ENCODE peak calls at places on chromosomes 6 and 20, in ten cellular contexts. One of them, this sample, is unnamed.
A peak's percentile ranks its signal among the peaks of the same experiment; 100 is the strongest.

GRCh38 chr20:8532169-8532568 is 400.1 kb downstream of the PLCB1 start:
- DNase-seq in fibroblast of lung: no peak
- DNase-seq in NB4: no peak
- DNase-seq in CD8-positive, alpha-beta T cell: no peak
- DNase-seq in cardiac fibroblast: no peak
- DNase-seq in epithelial cell of esophagus: no peak
- DNase-seq in breast epithelium: no peak
- DNase-seq in CD4-positive, alpha-beta T cell: no peak
- DNase-seq in GM20000: no peak
- DNase-seq in B cell: no peak
- DNase-seq in this sample: no peak

GRCh38 chr20:11320033-11320432 is 597.7 kb upstream of the BTBD3 start:
- DNase-seq in fibroblast of lung: no peak
- DNase-seq in NB4: no peak
- DNase-seq in CD8-positive, alpha-beta T cell: no peak
- DNase-seq in cardiac fibroblast: no peak
- DNase-seq in epithelial cell of esophagus: no peak
- DNase-seq in breast epithelium: no peak
- DNase-seq in CD4-positive, alpha-beta T cell: no peak
- DNase-seq in GM20000: no peak
- DNase-seq in B cell: no peak
- DNase-seq in this sample: no peak

GRCh38 chr20:63934271-63935068 is 21.7 kb downstream of the UCKL1 start:
- DNase-seq in fibroblast of lung: no peak
- DNase-seq in NB4: no peak
- DNase-seq in CD8-positive, alpha-beta T cell: no peak
- DNase-seq in cardiac fibroblast: no peak
- DNase-seq in epithelial cell of esophagus: no peak
- DNase-seq in breast epithelium: no peak
- DNase-seq in CD4-positive, alpha-beta T cell: no peak
- DNase-seq in GM20000: no peak
- DNase-seq in B cell: no peak
- DNase-seq in this sample: no peak

GRCh38 chr20:55333798-55334197 is 671.5 kb downstream of the CBLN4 start:
- DNase-seq in fibroblast of lung: no peak
- DNase-seq in NB4: no peak
- DNase-seq in CD8-positive, alpha-beta T cell: no peak
- DNase-seq in cardiac fibroblast: no peak
- DNase-seq in epithelial cell of esophagus: no peak
- DNase-seq in breast epithelium: no peak
- DNase-seq in CD4-positive, alpha-beta T cell: no peak
- DNase-seq in GM20000: no peak
- DNase-seq in B cell: no peak
- DNase-seq in this sample: no peak

GRCh38 chr6:142893088-142893487 is 51.9 kb downstream of the HIVEP2 start:
- DNase-seq in fibroblast of lung: peak; percentile 61
- DNase-seq in NB4: no peak
- DNase-seq in CD8-positive, alpha-beta T cell: no peak
- DNase-seq in cardiac fibroblast: peak; percentile 66
- DNase-seq in epithelial cell of esophagus: peak; percentile 81
- DNase-seq in breast epithelium: no peak
- DNase-seq in CD4-positive, alpha-beta T cell: no peak
- DNase-seq in GM20000: no peak
- DNase-seq in B cell: no peak
- DNase-seq in this sample: no peak

GRCh38 chr6:10417681-10418104 is 2.8 kb upstream of the TFAP2A start:
- DNase-seq in fibroblast of lung: no peak
- DNase-seq in NB4: peak; percentile 44
- DNase-seq in CD8-positive, alpha-beta T cell: no peak
- DNase-seq in cardiac fibroblast: no peak
- DNase-seq in epithelial cell of esophagus: no peak
- DNase-seq in breast epithelium: no peak
- DNase-seq in CD4-positive, alpha-beta T cell: no peak
- DNase-seq in GM20000: no peak
- DNase-seq in B cell: no peak
- DNase-seq in this sample: no peak

GRCh38 chr6:34316442-34317171 is 67.8 kb upstream of the SMIM29 start:
- DNase-seq in fibroblast of lung: no peak
- DNase-seq in NB4: no peak
- DNase-seq in CD8-positive, alpha-beta T cell: no peak
- DNase-seq in cardiac fibroblast: no peak
- DNase-seq in epithelial cell of esophagus: no peak
- DNase-seq in breast epithelium: no peak
- DNase-seq in CD4-positive, alpha-beta T cell: no peak
- DNase-seq in GM20000: no peak
- DNase-seq in B cell: no peak
- DNase-seq in this sample: no peak

GRCh38 chr6:4637691-4638433 is 138.3 kb upstream of the CDYL start:
- DNase-seq in fibroblast of lung: peak; percentile 69
- DNase-seq in NB4: peak; percentile 31
- DNase-seq in CD8-positive, alpha-beta T cell: no peak
- DNase-seq in cardiac fibroblast: peak; percentile 88
- DNase-seq in epithelial cell of esophagus: peak; percentile 90
- DNase-seq in breast epithelium: no peak
- DNase-seq in CD4-positive, alpha-beta T cell: no peak
- DNase-seq in GM20000: peak; percentile 15
- DNase-seq in B cell: no peak
- DNase-seq in this sample: no peak

GRCh38 chr6:52605610-52606185 is 28.8 kb upstream of the TRAM2 start:
- DNase-seq in fibroblast of lung: no peak
- DNase-seq in NB4: peak; percentile 27
- DNase-seq in CD8-positive, alpha-beta T cell: no peak
- DNase-seq in cardiac fibroblast: no peak
- DNase-seq in epithelial cell of esophagus: no peak
- DNase-seq in breast epithelium: no peak
- DNase-seq in CD4-positive, alpha-beta T cell: no peak
- DNase-seq in GM20000: no peak
- DNase-seq in B cell: no peak
- DNase-seq in this sample: no peak

GRCh38 chr6:28269492-28269891 is 2.5 kb downstream of the ZSCAN26 start:
- DNase-seq in fibroblast of lung: peak; percentile 85
- DNase-seq in NB4: peak; percentile 80
- DNase-seq in CD8-positive, alpha-beta T cell: no peak
- DNase-seq in cardiac fibroblast: peak; percentile 94
- DNase-seq in epithelial cell of esophagus: peak; percentile 86
- DNase-seq in breast epithelium: no peak
- DNase-seq in CD4-positive, alpha-beta T cell: no peak
- DNase-seq in GM20000: no peak
- DNase-seq in B cell: no peak
- DNase-seq in this sample: no peak

GRCh38 chr20:10721112-10721896 is 47.5 kb upstream of the JAG1 start:
- DNase-seq in fibroblast of lung: peak; percentile 37
- DNase-seq in NB4: no peak
- DNase-seq in CD8-positive, alpha-beta T cell: no peak
- DNase-seq in cardiac fibroblast: peak; percentile 52
- DNase-seq in epithelial cell of esophagus: no peak
- DNase-seq in breast epithelium: no peak
- DNase-seq in CD4-positive, alpha-beta T cell: no peak
- DNase-seq in GM20000: no peak
- DNase-seq in B cell: no peak
- DNase-seq in this sample: no peak

GRCh38 chr20:21301940-21302644 is 1.0 kb upstream of the XRN2 start:
- DNase-seq in fibroblast of lung: no peak
- DNase-seq in NB4: no peak
- DNase-seq in CD8-positive, alpha-beta T cell: no peak
- DNase-seq in cardiac fibroblast: peak; percentile 5
- DNase-seq in epithelial cell of esophagus: no peak
- DNase-seq in breast epithelium: no peak
- DNase-seq in CD4-positive, alpha-beta T cell: no peak
- DNase-seq in GM20000: no peak
- DNase-seq in B cell: no peak
- DNase-seq in this sample: no peak

GRCh38 chr6:3356056-3356823 is 97.5 kb downstream of the PSMG4 start:
- DNase-seq in fibroblast of lung: peak; percentile 75
- DNase-seq in NB4: peak; percentile 93
- DNase-seq in CD8-positive, alpha-beta T cell: peak; percentile 57
- DNase-seq in cardiac fibroblast: peak; percentile 54
- DNase-seq in epithelial cell of esophagus: peak; percentile 25
- DNase-seq in breast epithelium: peak; percentile 87
- DNase-seq in CD4-positive, alpha-beta T cell: peak; percentile 46
- DNase-seq in GM20000: peak; percentile 85
- DNase-seq in B cell: peak; percentile 90
- DNase-seq in this sample: no peak

GRCh38 chr6:151081658-151082057 is 158.1 kb upstream of the AKAP12 start:
- DNase-seq in fibroblast of lung: no peak
- DNase-seq in NB4: no peak
- DNase-seq in CD8-positive, alpha-beta T cell: no peak
- DNase-seq in cardiac fibroblast: no peak
- DNase-seq in epithelial cell of esophagus: no peak
- DNase-seq in breast epithelium: no peak
- DNase-seq in CD4-positive, alpha-beta T cell: no peak
- DNase-seq in GM20000: no peak
- DNase-seq in B cell: no peak
- DNase-seq in this sample: no peak

GRCh38 chr6:123940551-123940950 is 136.9 kb downstream of the NKAIN2 start:
- DNase-seq in fibroblast of lung: peak; percentile 30
- DNase-seq in NB4: no peak
- DNase-seq in CD8-positive, alpha-beta T cell: no peak
- DNase-seq in cardiac fibroblast: no peak
- DNase-seq in epithelial cell of esophagus: peak; percentile 27
- DNase-seq in breast epithelium: no peak
- DNase-seq in CD4-positive, alpha-beta T cell: no peak
- DNase-seq in GM20000: no peak
- DNase-seq in B cell: no peak
- DNase-seq in this sample: no peak

GRCh38 chr6:4662886-4663285 is 113.3 kb upstream of the CDYL start:
- DNase-seq in fibroblast of lung: no peak
- DNase-seq in NB4: no peak
- DNase-seq in CD8-positive, alpha-beta T cell: no peak
- DNase-seq in cardiac fibroblast: no peak
- DNase-seq in epithelial cell of esophagus: no peak
- DNase-seq in breast epithelium: no peak
- DNase-seq in CD4-positive, alpha-beta T cell: no peak
- DNase-seq in GM20000: no peak
- DNase-seq in B cell: no peak
- DNase-seq in this sample: no peak

GRCh38 chr6:121760191-121760590 is 324.7 kb downstream of the GJA1 start:
- DNase-seq in fibroblast of lung: no peak
- DNase-seq in NB4: no peak
- DNase-seq in CD8-positive, alpha-beta T cell: no peak
- DNase-seq in cardiac fibroblast: no peak
- DNase-seq in epithelial cell of esophagus: peak; percentile 11
- DNase-seq in breast epithelium: no peak
- DNase-seq in CD4-positive, alpha-beta T cell: no peak
- DNase-seq in GM20000: no peak
- DNase-seq in B cell: no peak
- DNase-seq in this sample: no peak

GRCh38 chr6:4281341-4282293 is 146.2 kb upstream of the ECI2 start:
- DNase-seq in fibroblast of lung: peak; percentile 28
- DNase-seq in NB4: peak; percentile 16
- DNase-seq in CD8-positive, alpha-beta T cell: peak; percentile 4
- DNase-seq in cardiac fibroblast: peak; percentile 55
- DNase-seq in epithelial cell of esophagus: peak; percentile 100
- DNase-seq in breast epithelium: peak; percentile 61
- DNase-seq in CD4-positive, alpha-beta T cell: no peak
- DNase-seq in GM20000: peak; percentile 60
- DNase-seq in B cell: peak; percentile 87
- DNase-seq in this sample: no peak

GRCh38 chr20:13703265-13703664 is 64.5 kb upstream of the TASP1 start:
- DNase-seq in fibroblast of lung: no peak
- DNase-seq in NB4: no peak
- DNase-seq in CD8-positive, alpha-beta T cell: no peak
- DNase-seq in cardiac fibroblast: no peak
- DNase-seq in epithelial cell of esophagus: no peak
- DNase-seq in breast epithelium: no peak
- DNase-seq in CD4-positive, alpha-beta T cell: no peak
- DNase-seq in GM20000: no peak
- DNase-seq in B cell: no peak
- DNase-seq in this sample: no peak

GRCh38 chr20:13708234-13708633 is 69.5 kb upstream of the TASP1 start:
- DNase-seq in fibroblast of lung: no peak
- DNase-seq in NB4: no peak
- DNase-seq in CD8-positive, alpha-beta T cell: no peak
- DNase-seq in cardiac fibroblast: no peak
- DNase-seq in epithelial cell of esophagus: no peak
- DNase-seq in breast epithelium: no peak
- DNase-seq in CD4-positive, alpha-beta T cell: no peak
- DNase-seq in GM20000: no peak
- DNase-seq in B cell: no peak
- DNase-seq in this sample: no peak
- TF ChIP-seq CTCF in fibroblast of lung: no peak
- TF ChIP-seq CTCF in NB4: no peak
- TF ChIP-seq CTCF in CD8-positive, alpha-beta T cell: no peak
- TF ChIP-seq CTCF in cardiac fibroblast: no peak
- TF ChIP-seq CTCF in epithelial cell of esophagus: no peak
- TF ChIP-seq CTCF in breast epithelium: no peak
- TF ChIP-seq CTCF in CD4-positive, alpha-beta T cell: no peak
- TF ChIP-seq CTCF in GM20000: no peak
- TF ChIP-seq CTCF in B cell: no peak
- TF ChIP-seq CTCF in this sample: no peak

GRCh38 chr6:46042355-46042999 is 26.8 kb upstream of the CLIC5 start:
- DNase-seq in fibroblast of lung: peak; percentile 54
- DNase-seq in NB4: peak; percentile 59
- DNase-seq in CD8-positive, alpha-beta T cell: no peak
- DNase-seq in cardiac fibroblast: peak; percentile 72
- DNase-seq in epithelial cell of esophagus: peak; percentile 62
- DNase-seq in breast epithelium: no peak
- DNase-seq in CD4-positive, alpha-beta T cell: no peak
- DNase-seq in GM20000: peak; percentile 47
- DNase-seq in B cell: peak; percentile 4
- DNase-seq in this sample: no peak
- TF ChIP-seq CTCF in fibroblast of lung: peak; percentile 49
- TF ChIP-seq CTCF in NB4: peak; percentile 60
- TF ChIP-seq CTCF in CD8-positive, alpha-beta T cell: peak; percentile 66
- TF ChIP-seq CTCF in cardiac fibroblast: peak; percentile 63
- TF ChIP-seq CTCF in epithelial cell of esophagus: peak; percentile 65
- TF ChIP-seq CTCF in breast epithelium: peak; percentile 48
- TF ChIP-seq CTCF in CD4-positive, alpha-beta T cell: peak; percentile 35
- TF ChIP-seq CTCF in GM20000: peak; percentile 12
- TF ChIP-seq CTCF in B cell: peak; percentile 32
- TF ChIP-seq CTCF in this sample: peak; percentile 72

GRCh38 chr20:33169176-33169794 is 1.3 kb downstream of the BPIFA2 start:
- DNase-seq in fibroblast of lung: no peak
- DNase-seq in NB4: peak; percentile 31
- DNase-seq in CD8-positive, alpha-beta T cell: no peak
- DNase-seq in cardiac fibroblast: peak; percentile 22
- DNase-seq in epithelial cell of esophagus: no peak
- DNase-seq in breast epithelium: no peak
- DNase-seq in CD4-positive, alpha-beta T cell: no peak
- DNase-seq in GM20000: no peak
- DNase-seq in B cell: no peak
- DNase-seq in this sample: no peak
- TF ChIP-seq CTCF in fibroblast of lung: peak; percentile 58
- TF ChIP-seq CTCF in NB4: peak; percentile 77
- TF ChIP-seq CTCF in CD8-positive, alpha-beta T cell: peak; percentile 45
- TF ChIP-seq CTCF in cardiac fibroblast: peak; percentile 63
- TF ChIP-seq CTCF in epithelial cell of esophagus: no peak
- TF ChIP-seq CTCF in breast epithelium: no peak
- TF ChIP-seq CTCF in CD4-positive, alpha-beta T cell: peak; percentile 29
- TF ChIP-seq CTCF in GM20000: no peak
- TF ChIP-seq CTCF in B cell: peak; percentile 58
- TF ChIP-seq CTCF in this sample: peak; percentile 15

DNA sequence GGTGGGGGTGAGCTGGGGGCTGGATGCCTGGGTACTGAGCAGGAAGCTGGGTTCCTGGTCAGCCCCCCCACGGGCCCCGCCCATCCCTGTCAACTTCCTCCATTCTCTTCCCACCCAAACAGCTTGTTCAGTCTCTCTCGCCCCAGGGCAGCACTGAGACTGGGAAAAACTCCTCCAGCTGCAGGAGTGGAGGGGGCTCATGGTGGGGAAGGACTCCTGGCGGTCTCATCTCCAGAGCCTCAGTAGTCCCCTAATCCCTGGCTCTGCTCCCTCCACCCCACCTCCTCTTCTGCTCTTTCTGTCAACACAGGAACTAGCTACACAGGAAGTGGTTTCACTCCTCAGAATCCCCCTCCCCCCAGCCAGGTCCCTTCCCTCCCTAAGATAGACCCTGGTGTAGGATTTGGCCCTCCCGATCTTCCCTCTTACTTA is at the start of gene GPSM3:
- DNase-seq in fibroblast of lung: peak; percentile 37
- DNase-seq in NB4: peak; percentile 91
- DNase-seq in CD8-positive, alpha-beta T cell: peak; percentile 53
- DNase-seq in cardiac fibroblast: peak; percentile 37
- DNase-seq in epithelial cell of esophagus: peak; percentile 19
- DNase-seq in breast epithelium: no peak
- DNase-seq in CD4-positive, alpha-beta T cell: peak; percentile 69
- DNase-seq in GM20000: peak; percentile 44
- DNase-seq in B cell: peak; percentile 72
- DNase-seq in this sample: no peak
- TF ChIP-seq CTCF in fibroblast of lung: no peak
- TF ChIP-seq CTCF in NB4: no peak
- TF ChIP-seq CTCF in CD8-positive, alpha-beta T cell: no peak
- TF ChIP-seq CTCF in cardiac fibroblast: no peak
- TF ChIP-seq CTCF in epithelial cell of esophagus: no peak
- TF ChIP-seq CTCF in breast epithelium: no peak
- TF ChIP-seq CTCF in CD4-positive, alpha-beta T cell: no peak
- TF ChIP-seq CTCF in GM20000: no peak
- TF ChIP-seq CTCF in B cell: no peak
- TF ChIP-seq CTCF in this sample: no peak

This sample was measured in D721Med.